ENCODE peak calls at places on chromosomes 4 and X, in six cellular contexts. S is esophagus squamous epithelium; X is mammary epithelial cell; C is CD8-positive, alpha-beta T cell; R is tibial artery; V is astrocyte. T is an unnamed sample. For H3K4me1, the result is how much of the 10 kb centered on the place peaks cover.

GRCh38 chr4:77852892-77853495 is 9.6 kb upstream of the MRPL1 start:
- DNase-seq in S (no peak), C (peak), V (no peak), X (no peak), R (no peak), T (peak)

GRCh38 chrX:137354851-137355250 is 211.1 kb upstream of the ZIC3 start:
- DNase-seq in V (no peak), S (no peak), C (no peak), X (no peak), R (no peak), T (no peak)

GRCh38 chr4:41360214-41360910 is 103.6 kb downstream of the UCHL1 start:
- DNase-seq in V (peak), X (peak), C (no peak), R (peak), S (no peak), T (peak)

GRCh38 chr4:114734581-114734980 is 136.0 kb downstream of the UGT8 start:
- DNase-seq in C (no peak), S (no peak), R (no peak), V (peak), X (no peak), T (no peak)

GRCh38 chr4:7429069-7429416 is 5.7 kb downstream of the PSAPL1 start:
- DNase-seq in S (no peak), C (no peak), X (no peak), V (no peak), R (peak), T (no peak)

GRCh38 chrX:69759921-69760625 is 144.2 kb downstream of the EDA start:
- DNase-seq in R (no peak), X (no peak), V (no peak), C (no peak), S (no peak), T (no peak)

GRCh38 chr4:177419416-177419815 is 22.8 kb downstream of the AGA start:
- DNase-seq in R (no peak), X (no peak), V (no peak), S (no peak), C (no peak), T (no peak)

GRCh38 chrX:131394384-131394783 is 105.3 kb upstream of the IGSF1 start:
- DNase-seq in V (no peak), X (no peak), C (no peak), R (no peak), S (no peak), T (no peak)

GRCh38 chr4:30956891-30957290 is 236.7 kb downstream of the PCDH7 start:
- DNase-seq in R (no peak), S (no peak), C (no peak), V (no peak), X (no peak), T (no peak)

GRCh38 chr4:8568068-8568668 is 12.0 kb upstream of the GPR78 start:
- DNase-seq in S (no peak), X (no peak), C (no peak), R (no peak), V (peak), T (no peak)

GRCh38 chrX:154409222-154409871 is at the start of gene DNASE1L1:
- DNase-seq in V (peak), S (no peak), C (no peak), X (peak), R (peak), T (peak)

GRCh38 chrX:65690057-65690855 is 22.8 kb downstream of the MSN start:
- DNase-seq in R (peak), S (no peak), X (peak), C (no peak), V (peak), T (no peak)
- H3K4me1 ChIP-seq in R (under half), S (half or more), X (under half), C (half or more), V (under half), T (under half)

DNA sequence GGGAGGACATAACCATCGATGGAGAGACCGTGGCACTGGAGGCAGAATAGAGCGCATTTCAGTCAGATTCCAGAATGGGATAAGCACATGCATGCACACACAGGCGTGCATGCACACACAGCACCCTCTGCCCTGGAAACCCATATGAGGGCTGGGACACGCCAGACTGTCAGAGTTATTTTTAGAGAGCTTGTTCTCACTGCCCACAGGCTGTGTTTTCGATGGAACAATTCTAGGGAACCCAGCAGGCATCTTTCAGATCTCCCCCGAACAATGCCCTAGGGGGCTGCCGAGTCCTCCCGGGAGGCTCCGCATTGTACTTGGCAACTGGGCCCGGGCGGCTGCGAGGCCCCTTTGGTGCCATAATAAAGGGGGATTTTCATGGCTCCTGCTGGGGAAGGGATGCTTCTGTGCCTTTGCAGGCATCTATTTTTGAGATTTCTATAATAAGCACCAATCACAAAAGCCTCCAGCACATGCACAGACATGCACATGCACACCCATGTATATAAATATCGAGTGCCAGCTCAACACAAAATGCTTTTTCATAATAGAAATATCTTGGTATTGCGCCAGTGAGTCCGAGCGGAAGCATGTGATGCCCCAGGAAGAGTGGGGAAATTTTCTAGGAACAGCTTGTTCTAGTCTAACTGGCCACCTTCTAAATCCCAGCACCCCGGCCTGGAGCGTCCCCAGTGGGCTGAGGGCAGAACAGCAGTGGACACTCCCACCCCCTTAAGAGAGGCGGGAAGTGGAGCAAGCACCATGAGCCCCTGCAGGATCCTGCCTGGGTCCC is 88.6 kb downstream of the PHKA2 start:
- DNase-seq in C (no peak), V (no peak), X (peak), R (peak), S (no peak), T (no peak)
- H3K27ac ChIP-seq in C (no peak), V (no peak), X (no peak), R (peak), S (peak), T (no peak)

DNA sequence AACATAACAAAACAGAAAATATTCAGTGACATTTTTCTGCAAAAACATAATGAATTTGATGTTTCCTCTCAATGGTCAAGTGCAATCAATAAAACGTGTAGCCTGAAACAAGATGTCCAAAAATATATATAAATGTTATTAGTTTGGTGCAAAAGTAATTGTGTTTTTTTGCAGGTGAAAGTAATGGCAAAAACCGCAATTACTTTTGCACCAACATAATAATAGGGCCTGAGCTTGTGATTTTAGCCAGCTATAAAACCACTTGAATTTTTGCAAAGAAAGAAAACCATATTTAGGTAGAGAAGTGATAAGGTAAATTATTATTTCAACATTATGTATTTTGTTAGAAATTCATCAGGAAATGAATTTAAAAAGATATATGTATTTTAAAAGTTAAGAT is 475.3 kb upstream of the AMOT start:
- DNase-seq in R (no peak), X (no peak), C (no peak), S (no peak), V (no peak), T (no peak)
- H3K4me1 ChIP-seq in R (under half), X (under half), C (under half), S (under half), V (under half), T (under half)

GRCh38 chr4:129514852-129515251 is 418.9 kb downstream of the C4orf33 start:
- DNase-seq in S (no peak), R (no peak), X (no peak), C (no peak), V (no peak), T (no peak)
- H3K27ac ChIP-seq in S (no peak), R (no peak), X (no peak), C (no peak), V (no peak), T (no peak)

T was measured in colonic mucosa.